ENCODE peak calls at places on chromosomes 13 and 19, in eight cellular contexts. K is HCT116, G is H1, A is GM12878, O is K562, J is SK-N-SH, R is endothelial cell of umbilical vein, P is HepG2. F is an unnamed sample.

GRCh38 chr13:105442941-105443340 is 1092.5 kb downstream of the EFNB2 start:
- DNase-seq in K (peak), J (no peak), P (no peak), O (no peak), G (no peak), A (no peak), R (peak), F (no peak)

GRCh38 chr13:20049558-20050473 is 91.3 kb downstream of the ZMYM2 start:
- DNase-seq in A (no peak), J (no peak), O (no peak), G (no peak), K (no peak), P (peak), R (peak), F (no peak)

GRCh38 chr19:51690359-51691121 is 2.6 kb upstream of the SPACA6 start:
- DNase-seq in K (no peak), P (no peak), R (peak), O (peak), J (peak), G (peak), A (no peak), F (no peak)

GRCh38 chr19:42281175-42282035 is 12.4 kb downstream of the CIC start:
- DNase-seq in O (peak), A (no peak), P (peak), G (peak), K (no peak), J (no peak), R (peak), F (no peak)

GRCh38 chr19:14375055-14375581 is 6.1 kb upstream of the ADGRE5 start:
- DNase-seq in P (no peak), K (no peak), A (no peak), O (peak), J (no peak), R (no peak), G (no peak), F (no peak)

GRCh38 chr13:94217370-94217769 is 262.1 kb downstream of the DCT start:
- DNase-seq in G (no peak), O (no peak), J (no peak), A (no peak), P (no peak), K (no peak), R (no peak), F (no peak)

GRCh38 chr13:99981115-99982020 is at the start of gene ZIC2:
- DNase-seq in O (peak), G (peak), J (peak), R (no peak), K (peak), P (no peak), A (no peak), F (no peak)

GRCh38 chr13:94602467-94602866 is 810 bp downstream of the GPR180 start:
- DNase-seq in P (no peak), R (no peak), G (no peak), O (no peak), J (no peak), A (no peak), K (no peak), F (no peak)

GRCh38 chr19:1822210-1822609 is 10.1 kb upstream of the ATP8B3 start:
- DNase-seq in A (no peak), J (no peak), P (no peak), R (no peak), K (no peak), O (no peak), G (no peak), F (no peak)

GRCh38 chr19:55486971-55487883 is 1.0 kb upstream of the SSC5D start:
- DNase-seq in J (peak), G (peak), R (peak), A (no peak), P (peak), K (no peak), O (peak), F (no peak)

GRCh38 chr19:34316247-34316646 is 48.7 kb upstream of the GPI start:
- DNase-seq in K (no peak), G (no peak), O (no peak), J (no peak), R (no peak), A (no peak), P (no peak), F (no peak)

GRCh38 chr13:33968520-33969507 is 150.9 kb downstream of the RFC3 start:
- DNase-seq in R (no peak), O (no peak), K (no peak), J (no peak), P (peak), G (no peak), A (no peak), F (no peak)

GRCh38 chr19:41244117-41244516 is 20.1 kb upstream of the HNRNPUL1 start:
- DNase-seq in A (no peak), R (no peak), O (no peak), J (no peak), G (no peak), P (no peak), K (no peak), F (no peak)

GRCh38 chr19:35177377-35178274 is 23.1 kb downstream of the FXYD5 start:
- DNase-seq in P (no peak), K (no peak), A (no peak), G (no peak), J (no peak), O (no peak), R (no peak), F (no peak)

GRCh38 chr19:51375504-51376221 is 3.2 kb upstream of the NKG7 start:
- DNase-seq in G (no peak), J (no peak), K (no peak), R (no peak), A (peak), P (no peak), O (no peak), F (no peak)

DNA sequence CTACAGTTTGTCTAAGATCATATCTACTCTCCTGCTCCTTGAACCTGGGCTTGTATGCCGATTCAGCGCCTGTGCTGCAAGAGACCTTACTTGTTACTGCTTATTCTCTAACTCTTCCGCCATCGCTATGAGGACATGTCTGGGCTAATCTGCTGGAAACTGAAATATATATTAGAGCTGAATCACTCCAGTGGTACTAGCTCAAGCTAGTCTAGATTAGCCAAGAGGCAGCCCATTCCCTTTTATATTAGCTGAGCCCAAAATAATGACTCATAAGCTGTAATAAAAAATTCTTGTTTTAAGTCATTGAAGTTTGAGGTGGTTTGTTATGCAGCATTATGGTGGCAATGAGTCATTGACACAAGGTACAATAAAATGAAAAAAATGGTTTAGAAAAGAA is 52.8 kb downstream of the SLC6A16 start:
- DNase-seq in J (no peak), P (no peak), A (no peak), O (no peak), K (peak), R (no peak), G (no peak), F (no peak)
- H3K9ac ChIP-seq in J (no peak), P (no peak), A (no peak), O (no peak), K (no peak), R (no peak), G (no peak), F (no peak)

DNA sequence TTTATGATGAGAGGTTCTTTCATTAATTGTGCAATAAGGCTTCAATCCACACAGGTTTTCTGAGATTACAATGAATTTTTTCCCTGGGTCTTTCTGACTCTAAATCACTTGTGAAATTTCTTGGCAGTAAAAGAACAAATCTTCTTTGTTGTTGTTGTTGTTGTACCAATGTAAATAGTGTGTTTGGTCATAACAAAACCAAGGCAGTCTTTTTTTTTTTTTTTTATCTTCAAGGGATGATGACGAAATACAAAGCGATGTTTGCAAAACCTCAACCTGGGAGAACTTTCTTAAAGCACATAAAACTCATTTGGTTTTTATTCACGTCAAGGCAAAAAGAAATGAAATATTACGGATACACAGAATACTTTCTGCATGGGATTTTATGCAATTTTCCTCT is 462.1 kb downstream of the LIG4 start:
- DNase-seq in O (no peak), J (no peak), K (no peak), R (no peak), P (no peak), G (no peak), A (no peak), F (no peak)
- H3K4me3 ChIP-seq in O (no peak), J (no peak), K (no peak), R (no peak), P (no peak), G (no peak), A (no peak), F (no peak)

GRCh38 chr19:15643387-15643786 is 2.7 kb downstream of the CYP4F3 start:
- DNase-seq in O (no peak), P (peak), R (no peak), G (no peak), J (no peak), A (no peak), K (no peak), F (no peak)
- TF ChIP-seq POLR2AphosphoS5 in O (no peak), P (no peak), R (no peak), G (no peak), J (no peak), A (no peak), K (no peak), F (no peak)

DNA sequence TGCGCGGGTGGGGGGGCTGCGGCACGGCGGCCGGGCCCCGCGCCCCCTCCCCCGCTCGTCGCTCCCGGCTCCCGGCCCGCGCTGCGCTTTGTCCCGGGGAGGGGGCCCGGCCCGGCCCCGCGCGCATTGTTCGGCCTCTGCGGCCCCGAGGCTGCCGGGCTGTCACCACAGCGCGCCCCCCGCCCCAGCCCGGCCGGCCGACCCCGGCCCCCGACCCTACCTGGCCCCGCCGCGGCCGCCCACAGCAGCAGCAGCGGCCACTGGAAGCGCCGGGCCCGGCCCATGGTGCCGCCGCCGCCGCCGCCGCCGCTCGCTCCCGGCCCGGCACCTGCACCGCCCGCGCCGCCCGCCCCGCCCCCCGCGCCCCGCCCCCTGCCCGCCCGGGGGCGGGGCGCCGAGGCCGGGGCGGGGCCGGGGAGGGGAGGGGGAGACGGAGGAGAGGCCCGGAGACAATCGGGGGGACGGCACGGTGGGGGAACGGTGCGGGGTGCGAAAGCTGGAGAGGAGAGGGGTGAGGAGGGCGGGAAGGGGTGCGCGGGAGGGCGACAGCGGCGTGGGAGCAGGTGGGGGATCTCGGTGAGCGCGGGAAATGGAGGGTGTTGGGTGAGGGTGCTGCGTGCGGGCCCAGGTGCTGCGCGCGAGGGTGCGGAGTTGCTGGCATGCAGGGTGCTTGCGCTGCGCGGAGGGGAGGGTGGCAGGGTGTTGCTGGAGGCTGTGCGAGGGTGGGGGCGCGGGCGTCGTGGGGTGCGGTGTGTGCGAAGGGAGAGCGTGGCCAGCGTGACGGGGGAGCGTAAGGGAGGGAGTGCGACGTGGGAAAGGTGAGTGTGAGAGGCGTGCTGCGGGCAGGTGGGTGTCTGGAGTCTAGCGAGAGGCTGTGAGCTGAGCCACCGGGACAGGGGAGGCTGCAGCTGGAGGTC is at the start of gene CADM4:
- DNase-seq in O (peak), J (peak), A (no peak), K (no peak), G (peak), P (no peak), R (no peak), F (no peak)
- H3K9ac ChIP-seq in O (no peak), J (no peak), A (no peak), K (peak), G (no peak), P (peak), R (no peak), F (peak)

DNA sequence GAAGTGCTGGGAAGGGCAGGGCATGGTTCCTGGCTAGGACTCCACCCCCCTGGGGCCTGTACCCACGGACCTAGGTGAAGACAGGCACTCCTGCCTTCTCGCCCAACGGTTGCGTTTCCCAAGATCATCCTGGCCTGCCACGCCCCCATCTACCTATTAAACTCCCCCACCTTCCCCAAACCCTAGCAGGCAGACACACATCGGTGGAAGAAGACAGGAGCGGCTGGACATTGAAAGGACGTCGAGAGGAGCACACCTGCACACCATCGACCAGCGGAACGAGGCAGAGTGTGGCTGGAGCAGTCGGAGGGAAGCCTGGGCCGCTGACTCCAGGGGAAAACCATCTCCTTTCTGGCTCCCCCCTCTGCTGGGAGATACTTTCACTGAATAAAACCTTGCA is 45.6 kb upstream of the ALOX5AP start:
- DNase-seq in R (no peak), A (no peak), O (no peak), K (no peak), J (no peak), G (no peak), P (no peak), F (no peak)
- H3K4me3 ChIP-seq in R (no peak), A (no peak), O (no peak), K (no peak), J (no peak), G (no peak), P (peak), F (no peak)

DNA sequence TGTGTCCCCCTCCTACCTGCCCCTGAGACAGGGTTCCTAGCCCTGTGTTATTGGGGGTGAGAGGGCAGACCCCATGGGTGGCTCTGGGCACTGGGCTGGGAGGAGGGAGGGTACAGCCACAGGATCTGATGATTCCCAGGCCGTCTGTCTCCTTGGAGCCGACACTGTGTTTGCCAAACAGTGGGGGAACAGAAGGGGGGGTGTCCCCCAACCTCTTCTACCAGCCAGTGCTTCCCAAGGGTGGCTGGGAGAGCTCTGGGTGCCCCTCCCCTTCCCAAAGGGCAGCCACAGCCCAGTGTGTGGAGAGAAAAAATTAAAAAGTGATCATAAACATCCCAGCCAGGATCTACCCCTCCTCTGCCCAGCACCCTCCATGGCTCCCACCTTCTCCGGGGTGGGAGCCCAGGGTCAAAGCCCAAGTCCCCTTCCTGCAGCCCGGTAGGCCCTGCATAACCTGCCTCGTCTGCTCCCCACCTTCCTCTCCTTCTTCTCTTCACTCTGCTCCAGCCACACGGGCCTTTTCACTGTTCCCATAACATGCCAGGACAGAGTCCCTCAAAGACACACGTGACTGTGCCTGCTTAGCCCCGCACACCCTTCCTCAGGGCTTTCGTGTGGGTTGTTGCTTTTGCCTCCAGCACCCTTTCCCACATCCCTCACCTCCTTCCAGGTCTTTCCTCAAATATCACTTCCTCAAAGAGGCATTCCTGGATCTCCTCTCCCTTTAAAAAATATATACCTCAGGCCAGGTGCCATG is 1.4 kb upstream of the PLIN4 start:
- DNase-seq in A (no peak), P (no peak), O (no peak), R (no peak), J (no peak), K (no peak), G (no peak), F (no peak)
- TF ChIP-seq POLR2AphosphoS5 in A (no peak), P (no peak), O (no peak), R (no peak), J (no peak), K (no peak), G (no peak), F (no peak)

GRCh38 chr13:78129850-78130249 is 211.2 kb upstream of the EDNRB start:
- DNase-seq in R (no peak), G (no peak), P (no peak), J (no peak), O (no peak), K (no peak), A (no peak), F (no peak)
- H3K9ac ChIP-seq in R (no peak), G (no peak), P (no peak), J (no peak), O (no peak), K (no peak), A (no peak), F (peak)

DNA sequence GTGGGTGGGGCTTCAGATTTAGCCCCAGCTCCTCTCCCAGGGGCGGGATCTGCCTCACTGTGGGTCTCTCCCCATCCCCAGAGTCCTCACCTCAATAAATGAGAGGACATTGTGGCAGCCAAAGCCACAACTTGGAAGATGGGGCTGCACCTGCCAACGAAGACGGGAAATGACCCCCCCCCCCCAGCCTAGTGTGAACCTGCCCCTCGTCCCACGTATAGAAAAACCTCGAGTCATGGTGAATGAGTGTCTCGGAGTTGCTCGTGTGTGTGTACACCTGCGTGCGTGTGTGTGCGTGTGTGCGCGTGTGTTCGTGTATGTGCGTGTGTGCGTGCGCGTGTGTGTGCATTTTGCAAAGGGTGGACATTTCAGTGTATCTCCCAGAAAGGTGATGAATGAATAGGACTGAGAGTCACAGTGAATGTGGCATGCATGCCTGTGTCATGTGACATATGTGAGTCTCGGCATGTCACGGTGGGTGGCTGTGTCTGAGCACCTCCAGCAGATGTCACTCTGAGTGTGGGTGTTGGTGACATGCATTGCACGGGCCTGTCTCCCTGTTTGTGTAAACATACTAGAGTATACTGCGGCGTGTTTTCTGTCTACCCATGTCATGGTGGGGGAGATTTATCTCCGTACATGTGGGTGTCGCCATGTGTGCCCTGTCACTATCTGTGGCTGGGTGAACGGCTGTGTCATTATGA is 1.5 kb upstream of the TRAPPC5 start:
- DNase-seq in R (no peak), J (peak), G (no peak), P (peak), O (no peak), A (no peak), K (no peak), F (no peak)
- H3K4me3 ChIP-seq in R (no peak), J (no peak), G (no peak), P (no peak), O (no peak), A (no peak), K (no peak), F (no peak)

DNA sequence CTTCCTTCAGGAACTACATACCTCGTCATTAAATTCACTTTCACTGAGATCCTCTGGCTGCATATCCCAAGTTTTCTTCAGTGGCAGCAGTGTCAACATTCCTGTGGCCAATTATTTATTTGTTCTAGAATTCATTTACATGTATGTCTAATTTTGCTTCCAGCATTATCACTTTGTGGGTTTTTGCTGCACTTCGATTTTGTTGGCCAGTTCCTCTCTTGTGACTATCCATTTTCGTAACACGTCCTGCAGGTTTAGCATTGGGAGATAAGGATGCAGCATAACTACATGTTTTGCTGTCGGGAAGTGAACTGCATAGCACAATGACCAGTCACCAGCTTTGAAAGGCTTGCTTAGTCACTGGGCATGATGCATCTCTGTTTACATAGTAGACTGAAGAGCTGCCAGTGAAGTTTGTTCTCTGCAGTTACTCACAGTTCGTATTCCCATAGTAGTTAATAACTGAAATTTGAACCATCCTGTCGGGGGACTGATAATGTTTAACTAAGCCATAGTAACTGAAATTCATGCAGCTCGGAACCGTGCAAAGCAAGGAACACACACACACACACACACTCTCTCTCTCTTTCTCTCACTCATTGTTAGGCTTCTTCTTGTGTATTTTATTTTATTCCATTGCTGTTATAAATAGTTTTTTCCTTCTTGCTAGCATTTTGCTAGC is 28.3 kb downstream of the ZNF507 start:
- DNase-seq in O (peak), R (peak), A (no peak), K (peak), G (no peak), P (peak), J (no peak), F (no peak)
- TF ChIP-seq POLR2AphosphoS5 in O (peak), R (peak), A (no peak), K (peak), G (no peak), P (peak), J (peak), F (no peak)

F was measured in SK-N-MC.